ENCODE peak calls at places on chromosome X, in seven cellular contexts. C is AG20443; K is sciatic nerve; Z is stimulated activated CD8-positive, alpha-beta memory T cell treated with anti-CD3 and anti-CD28 coated beads, Interleukin-4, amount 100 ng/mL, for 1 hour; M is T-helper 1 cell; V is EH; S is heart right ventricle. B is an unnamed sample.

GRCh38 chrX:997631-998137 is 214.8 kb downstream of the CRLF2 start:
- DNase-seq in S (no peak), Z (no peak), V (peak), K (no peak), M (no peak), C (no peak), B (no peak)

GRCh38 chrX:148441387-148441786 is 59.0 kb upstream of the AFF2 start:
- DNase-seq in C (no peak), K (no peak), Z (no peak), V (no peak), M (no peak), S (no peak), B (no peak)

GRCh38 chrX:17549005-17549685 is 174.1 kb downstream of the NHS start:
- DNase-seq in Z (no peak), C (no peak), V (no peak), M (peak), S (no peak), K (no peak), B (no peak)

GRCh38 chrX:134418317-134419113 is 41.5 kb upstream of the HPRT1 start:
- DNase-seq in S (no peak), M (no peak), V (peak), Z (no peak), K (no peak), C (no peak), B (no peak)

GRCh38 chrX:123201720-123202119 is 17.6 kb downstream of the GRIA3 start:
- DNase-seq in M (no peak), C (no peak), Z (no peak), S (no peak), V (peak), K (no peak), B (no peak)

GRCh38 chrX:40063555-40063954 is 34.2 kb downstream of the BCOR start:
- DNase-seq in K (peak), V (no peak), Z (no peak), M (no peak), S (no peak), C (no peak), B (no peak)

GRCh38 chrX:150094375-150094774 is 156.1 kb upstream of the EOLA2 start:
- DNase-seq in K (no peak), V (no peak), C (peak), S (no peak), M (no peak), Z (no peak), B (no peak)

GRCh38 chrX:134733595-134733994 is 75.3 kb upstream of the PLAC1 start:
- DNase-seq in M (no peak), Z (no peak), V (no peak), C (no peak), S (no peak), K (no peak), B (no peak)

GRCh38 chrX:15761564-15762191 is 23.6 kb downstream of the CA5B start:
- DNase-seq in S (no peak), K (no peak), V (peak), M (peak), C (peak), Z (no peak), B (peak)

GRCh38 chrX:39418132-39418935 is 617.1 kb downstream of the MID1IP1 start:
- DNase-seq in V (no peak), K (no peak), Z (no peak), M (no peak), C (no peak), S (no peak), B (no peak)

GRCh38 chrX:134692990-134693389 is 34.7 kb upstream of the PLAC1 start:
- DNase-seq in Z (no peak), C (peak), M (no peak), V (peak), S (no peak), K (no peak), B (peak)

GRCh38 chrX:135688137-135688536 is 25.3 kb upstream of the CT45A1 start:
- DNase-seq in S (no peak), Z (no peak), V (peak), M (peak), K (no peak), C (no peak), B (no peak)